ENCODE peak calls at places on chromosomes 1 and 21, in nine cellular contexts. L is anterior cingulate cortex, H is A549, M is nucleus accumbens, K is cardiac septum, V is GM04504, J is iPS-NIHi11, R is stromal cell of bone marrow, P is EH. A is an unnamed sample.

GRCh38 chr1:150362721-150363425 is 1.1 kb upstream of the RPRD2 start:
- DNase-seq in K (no peak), P (peak; percentile 5), R (no peak), L (no peak), H (no peak), M (no peak), V (no peak), J (no peak), A (no peak)

GRCh38 chr1:206021008-206021795 is 2.5 kb downstream of the CTSE start:
- DNase-seq in M (no peak), P (no peak), K (no peak), H (no peak), R (no peak), L (no peak), V (no peak), J (no peak), A (no peak)

GRCh38 chr21:39006653-39007417 is 176.4 kb downstream of the PSMG1 start:
- DNase-seq in P (no peak), V (no peak), L (no peak), M (no peak), H (no peak), R (no peak), K (peak; percentile 88), J (no peak), A (no peak)

GRCh38 chr1:150076985-150077384 is 9.4 kb downstream of the VPS45 start:
- DNase-seq in P (no peak), J (no peak), K (no peak), V (no peak), L (no peak), H (no peak), M (no peak), R (no peak), A (no peak)

GRCh38 chr1:9078035-9078948 is 8.9 kb upstream of the SLC2A5 start:
- DNase-seq in P (peak; percentile 78), V (no peak), L (no peak), J (no peak), R (peak; percentile 28), M (no peak), H (no peak), K (no peak), A (peak; percentile 9)

GRCh38 chr1:19449454-19450228 is 35.7 kb downstream of the CAPZB start:
- DNase-seq in M (no peak), R (no peak), V (no peak), L (no peak), J (no peak), K (no peak), P (no peak), H (no peak), A (no peak)

GRCh38 chr1:220544901-220545303 is 17.0 kb downstream of the MARK1 start:
- DNase-seq in V (no peak), J (peak; percentile 56), H (no peak), L (no peak), P (peak; percentile 14), R (peak; percentile 1), M (no peak), K (no peak), A (no peak)

GRCh38 chr1:188652678-188653077 is 1823.9 kb downstream of the PLA2G4A start:
- DNase-seq in J (no peak), M (no peak), K (no peak), R (peak; percentile 48), H (no peak), P (no peak), L (no peak), V (peak; percentile 11), A (no peak)

GRCh38 chr1:119611701-119612113 is 36.4 kb downstream of the ZNF697 start:
- DNase-seq in R (no peak), P (peak; percentile 45), J (peak; percentile 84), H (peak; percentile 28), K (peak; percentile 86), M (no peak), L (peak; percentile 74), V (no peak), A (no peak)

GRCh38 chr1:41479000-41479807 is 5.3 kb downstream of the EDN2 start:
- DNase-seq in P (peak; percentile 56), L (no peak), M (no peak), H (no peak), K (no peak), V (peak; percentile 47), J (no peak), R (no peak), A (peak; percentile 82)

GRCh38 chr21:41565550-41565949 is 57.6 kb upstream of the TMPRSS2 start:
- DNase-seq in H (no peak), R (no peak), P (no peak), K (no peak), M (no peak), V (no peak), J (no peak), L (no peak), A (no peak)

GRCh38 chr1:204089044-204089751 is 16.3 kb downstream of the SOX13 start:
- DNase-seq in P (peak; percentile 87), M (no peak), R (no peak), V (peak; percentile 52), H (no peak), L (no peak), J (no peak), K (no peak), A (peak; percentile 72)

GRCh38 chr21:29017639-29018237 is 1.4 kb downstream of the RWDD2B start:
- DNase-seq in K (no peak), V (no peak), M (no peak), P (no peak), L (no peak), H (no peak), R (no peak), J (no peak), A (no peak)

GRCh38 chr1:16367968-16368910 is 1.2 kb downstream of the SZRD1 start:
- DNase-seq in V (no peak), R (no peak), P (peak; percentile 83), K (no peak), L (no peak), H (no peak), J (peak; percentile 67), M (no peak), A (no peak)

GRCh38 chr1:53316058-53316741 is 11.7 kb downstream of the LRP8 start:
- DNase-seq in V (no peak), P (peak; percentile 33), H (no peak), R (no peak), J (peak; percentile 56), L (no peak), K (no peak), M (no peak), A (peak; percentile 49)

GRCh38 chr1:163561570-163562295 is 240.0 kb downstream of the NUF2 start:
- DNase-seq in V (peak; percentile 11), P (peak; percentile 30), L (no peak), K (no peak), H (no peak), R (peak; percentile 6), M (no peak), J (peak; percentile 75), A (no peak)

GRCh38 chr1:240235521-240236288 is 144.0 kb downstream of the FMN2 start:
- DNase-seq in P (peak; percentile 65), M (no peak), R (no peak), J (no peak), L (no peak), H (no peak), V (no peak), K (no peak), A (no peak)

GRCh38 chr1:117697220-117697781 is 91.5 kb downstream of the TENT5C start:
- DNase-seq in J (no peak), K (no peak), M (no peak), H (no peak), V (no peak), L (no peak), R (no peak), P (peak; percentile 43), A (no peak)

GRCh38 chr1:22431965-22432364 is 19.7 kb upstream of the ZBTB40 start:
- DNase-seq in H (no peak), J (no peak), V (no peak), R (no peak), L (no peak), M (no peak), P (no peak), K (no peak), A (no peak)

GRCh38 chr1:192045038-192045575 is 113.2 kb upstream of the RGS18 start:
- DNase-seq in H (no peak), M (no peak), K (no peak), L (no peak), R (no peak), P (no peak), V (no peak), J (no peak), A (no peak)

GRCh38 chr1:17059391-17060128 is 5.7 kb upstream of the SDHB start:
- DNase-seq in P (peak; percentile 77), V (peak; percentile 37), M (no peak), H (peak; percentile 72), K (peak; percentile 89), J (peak; percentile 83), R (peak; percentile 28), L (peak; percentile 64), A (no peak)

GRCh38 chr1:19368964-19369363 is 56.8 kb downstream of the SLC66A1 start:
- DNase-seq in H (no peak), M (no peak), R (no peak), V (no peak), L (no peak), P (no peak), J (no peak), K (no peak), A (no peak)

GRCh38 chr1:161190962-161191521 is 7.8 kb downstream of the ADAMTS4 start:
- DNase-seq in P (no peak), R (no peak), L (peak; percentile 16), K (no peak), J (no peak), M (no peak), H (no peak), V (no peak), A (peak; percentile 68)

GRCh38 chr1:26410706-26411623 is at the start of gene LIN28A:
- DNase-seq in J (no peak), H (no peak), P (no peak), M (no peak), V (no peak), L (no peak), R (no peak), K (no peak), A (no peak)

GRCh38 chr1:206967096-206967851 is 3.0 kb downstream of the FCAMR start:
- DNase-seq in H (no peak), K (no peak), L (no peak), P (peak; percentile 42), R (no peak), V (no peak), M (no peak), J (no peak), A (no peak)

GRCh38 chr1:8572106-8572505 is 245.3 kb downstream of the RERE start:
- DNase-seq in R (no peak), P (no peak), M (no peak), V (no peak), H (no peak), K (no peak), J (no peak), L (no peak), A (no peak)

A was measured in chondrocyte.